ENCODE peak calls at places on chromosomes 5 and 9, in nine cellular contexts. A is left ventricle myocardium inferior; E is CD4-positive, alpha-beta memory T cell; R is mesenchymal stem cell; D is Caco-2; L is OCI-LY7; Q is CD8-positive, alpha-beta memory T cell; U is ovary; S is psoas muscle. Y is an unnamed sample.

GRCh38 chr9:36450110-36450732 is 50.2 kb upstream of the RNF38 start:
- DNase-seq in Q (peak; percentile 26), S (no peak), L (peak; percentile 61), E (peak; percentile 30), U (no peak), D (peak; percentile 37), A (no peak), R (peak; percentile 64), Y (no peak)

GRCh38 chr5:36422957-36423356 is 121.3 kb upstream of the RANBP3L start:
- DNase-seq in A (no peak), L (no peak), Q (no peak), R (no peak), U (no peak), E (no peak), D (no peak), S (no peak), Y (no peak)

GRCh38 chr5:142982821-142983200 is 212.6 kb downstream of the ARHGAP26 start:
- DNase-seq in Q (no peak), R (no peak), S (no peak), E (no peak), U (no peak), D (peak; percentile 43), A (no peak), L (peak; percentile 62), Y (no peak)

GRCh38 chr5:160556886-160557285 is 135.2 kb downstream of the PTTG1 start:
- DNase-seq in R (no peak), U (no peak), L (no peak), E (no peak), S (no peak), A (no peak), D (no peak), Q (no peak), Y (no peak)

GRCh38 chr9:76534031-76534430 is 75.0 kb downstream of the GCNT1 start:
- DNase-seq in R (no peak), E (no peak), A (no peak), L (no peak), Q (no peak), U (no peak), S (no peak), D (no peak), Y (no peak)

GRCh38 chr5:146072595-146072994 is 32.8 kb downstream of the PLAC8L1 start:
- DNase-seq in U (no peak), D (no peak), E (no peak), L (no peak), R (no peak), Q (no peak), A (no peak), S (no peak), Y (no peak)

GRCh38 chr9:81609782-81610738 is 79.3 kb downstream of the TLE1 start:
- DNase-seq in S (no peak), A (no peak), Q (no peak), U (no peak), R (peak; percentile 72), L (no peak), D (no peak), E (no peak), Y (no peak)

GRCh38 chr9:80359291-80359690 is 787.5 kb downstream of the TLE4 start:
- DNase-seq in D (no peak), A (no peak), E (no peak), Q (no peak), L (no peak), U (no peak), S (no peak), R (no peak), Y (no peak)

GRCh38 chr5:44389410-44389879 is at the start of gene FGF10:
- DNase-seq in U (peak; percentile 61), D (no peak), S (peak; percentile 18), A (peak; percentile 29), Q (no peak), E (no peak), L (no peak), R (peak; percentile 22), Y (peak; percentile 79)

GRCh38 chr9:69339620-69340019 is 14.6 kb downstream of the ENTREP1 start:
- DNase-seq in Q (no peak), E (no peak), R (no peak), S (no peak), A (peak; percentile 29), L (no peak), D (no peak), U (peak; percentile 35), Y (no peak)

GRCh38 chr5:72125931-72126620 is 18.8 kb downstream of the MAP1B start:
- DNase-seq in U (no peak), Q (no peak), D (no peak), R (peak; percentile 44), E (no peak), L (no peak), S (no peak), A (no peak), Y (no peak)

GRCh38 chr5:98214240-98215051 is 559.0 kb upstream of the RGMB start:
- DNase-seq in A (peak; percentile 17), S (peak; percentile 8), E (no peak), Q (no peak), D (no peak), L (no peak), U (no peak), R (no peak), Y (no peak)

GRCh38 chr5:57082441-57083067 is 91.3 kb upstream of the GPBP1 start:
- DNase-seq in E (no peak), R (peak; percentile 59), U (no peak), A (no peak), L (peak; percentile 8), D (no peak), S (no peak), Q (no peak), Y (no peak)

GRCh38 chr9:133113928-133114351 is 7.1 kb downstream of the RALGDS start:
- DNase-seq in L (no peak), D (no peak), U (no peak), R (no peak), E (no peak), Q (no peak), S (peak; percentile 50), A (peak; percentile 41), Y (peak; percentile 72)

GRCh38 chr5:132488590-132488989 is 2.0 kb downstream of the IRF1 start:
- DNase-seq in R (peak; percentile 3), Q (no peak), S (no peak), D (no peak), A (no peak), U (no peak), E (no peak), L (no peak), Y (no peak)
- H3K36me3 ChIP-seq in R (peaks cover 45% of the 10 kb centered on the region), Q (peaks cover 62% of the 10 kb centered on the region), S (peaks cover 55% of the 10 kb centered on the region), D (peaks cover 1% of the 10 kb centered on the region), A (peaks cover 54% of the 10 kb centered on the region), U (no peaks in the 10 kb centered on the region), E (peaks cover 58% of the 10 kb centered on the region), L (peaks cover 52% of the 10 kb centered on the region), Y (peaks cover 51% of the 10 kb centered on the region)

GRCh38 chr5:14590949-14591348 is 9.4 kb downstream of the OTULINL start:
- DNase-seq in U (no peak), R (no peak), S (no peak), E (no peak), D (no peak), Q (no peak), A (no peak), L (no peak), Y (no peak)

GRCh38 chr5:14591548-14591947 is 10.0 kb downstream of the OTULINL start:
- DNase-seq in R (peak; percentile 60), E (no peak), U (no peak), A (no peak), D (no peak), S (no peak), Q (no peak), L (no peak), Y (no peak)

GRCh38 chr5:14588145-14588544 is 6.6 kb downstream of the OTULINL start:
- DNase-seq in R (no peak), U (no peak), L (no peak), D (no peak), Q (no peak), E (no peak), S (no peak), A (no peak), Y (no peak)

GRCh38 chr5:14587143-14587542 is 5.6 kb downstream of the OTULINL start:
- DNase-seq in L (no peak), S (peak; percentile 32), A (peak; percentile 35), U (no peak), E (no peak), D (no peak), R (no peak), Q (no peak), Y (peak; percentile 79)

GRCh38 chr5:14588758-14589543 is 7.4 kb downstream of the OTULINL start:
- DNase-seq in R (peak; percentile 71), D (no peak), S (no peak), A (no peak), E (no peak), U (no peak), L (no peak), Q (no peak), Y (no peak)
- H3K4me1 ChIP-seq in R (no peaks in the 10 kb centered on the region), D (no peaks in the 10 kb centered on the region), S (no peaks in the 10 kb centered on the region), A (no peaks in the 10 kb centered on the region), E (peaks cover 50% of the 10 kb centered on the region), U (no peaks in the 10 kb centered on the region), L (peaks cover 26% of the 10 kb centered on the region), Q (peaks cover 48% of the 10 kb centered on the region), Y (no peaks in the 10 kb centered on the region)

DNA sequence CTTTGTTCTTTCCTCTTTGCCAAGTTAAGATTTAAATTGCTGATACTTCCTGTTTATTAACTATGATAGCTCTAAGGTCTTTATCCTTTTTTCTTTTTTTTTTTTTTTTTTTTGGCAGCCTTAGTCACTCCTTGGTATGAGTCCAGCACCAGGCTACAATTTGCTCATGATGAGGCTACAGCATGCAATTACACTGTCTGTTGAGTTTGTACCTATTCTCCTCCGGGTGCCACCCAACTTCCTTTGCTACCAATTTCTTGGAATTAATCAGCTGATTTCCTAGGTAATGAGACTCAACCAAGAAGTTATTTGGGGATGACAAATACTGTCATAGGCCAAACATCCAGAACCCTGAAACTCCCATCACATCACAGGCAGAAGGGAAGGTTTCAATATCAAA is 25.5 kb downstream of the ACTL7B start:
- DNase-seq in E (no peak), R (no peak), D (no peak), U (no peak), S (no peak), A (no peak), Q (no peak), L (no peak), Y (no peak)
- H3K36me3 ChIP-seq in E (no peaks in the 10 kb centered on the region), R (no peaks in the 10 kb centered on the region), D (no peaks in the 10 kb centered on the region), U (no peaks in the 10 kb centered on the region), S (no peaks in the 10 kb centered on the region), A (no peaks in the 10 kb centered on the region), Q (no peaks in the 10 kb centered on the region), L (no peaks in the 10 kb centered on the region), Y (no peaks in the 10 kb centered on the region)

GRCh38 chr9:20405086-20405485 is 217.2 kb downstream of the MLLT3 start:
- DNase-seq in L (no peak), Q (no peak), D (no peak), R (no peak), E (no peak), U (no peak), A (no peak), S (no peak), Y (no peak)

GRCh38 chr9:20404192-20404813 is 218.0 kb downstream of the MLLT3 start:
- DNase-seq in E (no peak), S (no peak), D (no peak), R (no peak), A (no peak), L (no peak), Q (no peak), U (no peak), Y (no peak)

GRCh38 chr9:20398511-20399338 is 223.6 kb downstream of the MLLT3 start:
- DNase-seq in R (no peak), E (no peak), Q (peak; percentile 7), S (no peak), D (no peak), U (no peak), L (no peak), A (no peak), Y (no peak)

GRCh38 chr9:20403346-20403745 is 219.0 kb downstream of the MLLT3 start:
- DNase-seq in U (no peak), E (peak; percentile 9), R (no peak), D (no peak), L (no peak), Q (no peak), A (no peak), S (no peak), Y (no peak)

GRCh38 chr9:20402273-20402875 is 219.9 kb downstream of the MLLT3 start:
- DNase-seq in L (no peak), Q (no peak), D (no peak), S (no peak), A (no peak), E (no peak), R (no peak), U (no peak), Y (no peak)
- H3K4me1 ChIP-seq in L (peaks cover under 1% of the 10 kb centered on the region), Q (peaks cover 34% of the 10 kb centered on the region), D (peaks cover 23% of the 10 kb centered on the region), S (no peaks in the 10 kb centered on the region), A (no peaks in the 10 kb centered on the region), E (peaks cover 21% of the 10 kb centered on the region), R (no peaks in the 10 kb centered on the region), U (no peaks in the 10 kb centered on the region), Y (peaks cover 6% of the 10 kb centered on the region)

Y was measured in sigmoid colon.